ENCODE peak calls at places on chromosomes 1 and 21, in four cellular contexts. C is cardiac muscle cell, E is brain microvascular endothelial cell, M is iris pigment epithelial cell. W is an unnamed sample.

GRCh38 chr1:36531833-36532232 is 49.1 kb upstream of the CSF3R start:
- DNase-seq in C (no peak), E (no peak), M (no peak), W (no peak)

GRCh38 chr1:11749996-11750395 is 12.0 kb upstream of the C1orf167 start:
- DNase-seq in C (no peak), E (no peak), M (no peak), W (no peak)

GRCh38 chr21:44365251-44365966 is 12.0 kb downstream of the TRPM2 start:
- DNase-seq in C (no peak), E (no peak), M (no peak), W (no peak)

GRCh38 chr1:210239295-210240155 is 6.9 kb downstream of the SERTAD4 start:
- DNase-seq in C (peak), E (peak), M (peak), W (peak)

GRCh38 chr1:70324683-70325082 is 29.8 kb downstream of the ANKRD13C start:
- DNase-seq in C (no peak), E (no peak), M (no peak), W (peak)

GRCh38 chr1:56374026-56374974 is 205.1 kb downstream of the PLPP3 start:
- DNase-seq in C (peak), E (no peak), M (no peak), W (no peak)

GRCh38 chr1:19185976-19186375 is 24.1 kb downstream of the UBR4 start:
- DNase-seq in C (no peak), E (no peak), M (no peak), W (no peak)

GRCh38 chr1:170471310-170471839 is 60.6 kb upstream of the GORAB start:
- DNase-seq in C (no peak), E (no peak), M (no peak), W (no peak)

GRCh38 chr1:8902765-8903164 is 24.3 kb upstream of the ENO1 start:
- DNase-seq in C (no peak), E (no peak), M (peak), W (no peak)

W was measured in Caco-2.